ENCODE peak calls at places on chromosomes 3 and 15, in five cellular contexts. A is C1 segment of cervical spinal cord, W is coronary artery, S is ELR, F is endothelial cell of umbilical vein. Y is an unnamed sample.

GRCh38 chr3:53845103-53845880 is 927 bp downstream of the CHDH start:
- DNase-seq in S (peak; percentile 13), W (no peak), A (peak; percentile 33), F (peak; percentile 17), Y (peak; percentile 37)

GRCh38 chr3:66822059-66823009 is 175.8 kb upstream of the KBTBD8 start:
- DNase-seq in A (no peak), F (peak; percentile 74), S (peak; percentile 65), W (no peak), Y (peak; percentile 55)

GRCh38 chr15:39691229-39691628 is 91.4 kb downstream of the FSIP1 start:
- DNase-seq in F (no peak), A (peak; percentile 17), W (no peak), S (no peak), Y (no peak)

GRCh38 chr3:39226106-39226741 is 33.8 kb upstream of the XIRP1 start:
- DNase-seq in W (no peak), F (no peak), A (no peak), S (no peak), Y (no peak)

GRCh38 chr15:73926191-73927002 is at the start of gene LOXL1:
- DNase-seq in F (peak; percentile 56), A (peak; percentile 24), W (peak; percentile 92), S (peak; percentile 87), Y (peak; percentile 76)

GRCh38 chr15:45535486-45536042 is 13.0 kb upstream of the SLC30A4 start:
- DNase-seq in W (no peak), F (no peak), S (no peak), A (no peak), Y (no peak)

GRCh38 chr3:11600501-11601282 is 43.0 kb downstream of the VGLL4 start:
- DNase-seq in A (no peak), S (peak; percentile 99), W (peak; percentile 94), F (peak; percentile 94), Y (peak; percentile 99)

GRCh38 chr15:65957451-65957850 is 88.2 kb downstream of the RAB11A start:
- DNase-seq in F (no peak), S (no peak), W (no peak), A (no peak), Y (no peak)

Y was measured in mammary epithelial cell.